ENCODE peak calls at places on chromosomes 12 and 14, in six cellular contexts. U is dorsolateral prefrontal cortex; S is breast epithelium; W is IMR-90; F is small intestine; B is effector memory CD4-positive, alpha-beta T cell. A is an unnamed sample.

GRCh38 chr14:101031721-101032120 is 128.2 kb upstream of the RTL1 start:
- DNase-seq in U (no peak), S (peak), W (no peak), F (no peak), B (no peak), A (no peak)

GRCh38 chr12:83904175-83904574 is 1008.4 kb downstream of the SLC6A15 start:
- DNase-seq in U (no peak), S (no peak), W (no peak), F (no peak), B (no peak), A (no peak)

GRCh38 chr12:111451649-111452129 is 46.0 kb downstream of the SH2B3 start:
- DNase-seq in U (no peak), S (no peak), W (peak), F (peak), B (no peak), A (no peak)

GRCh38 chr12:61023231-61023630 is 1237.0 kb upstream of the USP15 start:
- DNase-seq in U (no peak), S (no peak), W (no peak), F (no peak), B (no peak), A (no peak)

GRCh38 chr12:8887285-8887715 is 27.0 kb upstream of the PHC1 start:
- DNase-seq in U (no peak), S (no peak), W (peak), F (no peak), B (no peak), A (no peak)

GRCh38 chr12:44158746-44159145 is 322.9 kb downstream of the TMEM117 start:
- DNase-seq in U (no peak), S (no peak), W (no peak), F (no peak), B (no peak), A (no peak)

GRCh38 chr12:27686147-27686546 is 10.1 kb upstream of the REP15 start:
- DNase-seq in U (no peak), S (no peak), W (no peak), F (no peak), B (no peak), A (no peak)

GRCh38 chr12:77741974-77742517 is 88.6 kb upstream of the NAV3 start:
- DNase-seq in U (no peak), S (no peak), W (no peak), F (no peak), B (no peak), A (no peak)

GRCh38 chr12:6606331-6607131 is 648 bp downstream of the CHD4 start:
- DNase-seq in U (no peak), S (peak), W (peak), F (peak), B (peak), A (peak)

GRCh38 chr12:104630230-104630670 is 173.5 kb downstream of the CHST11 start:
- DNase-seq in U (no peak), S (no peak), W (no peak), F (no peak), B (no peak), A (no peak)

GRCh38 chr14:61139006-61139599 is 142.0 kb downstream of the TMEM30B start:
- DNase-seq in U (no peak), S (no peak), W (no peak), F (no peak), B (no peak), A (no peak)

GRCh38 chr12:96770239-96770780 is 136.7 kb upstream of the NEDD1 start:
- DNase-seq in U (no peak), S (no peak), W (no peak), F (no peak), B (no peak), A (no peak)

GRCh38 chr14:41476526-41476925 is 130.2 kb upstream of the LRFN5 start:
- DNase-seq in U (no peak), S (no peak), W (no peak), F (peak), B (no peak), A (no peak)

GRCh38 chr14:104353221-104353920 is 215.0 kb downstream of the KIF26A start:
- DNase-seq in U (peak), S (peak), W (no peak), F (no peak), B (no peak), A (no peak)

GRCh38 chr14:103894034-103894722 is 34.1 kb upstream of the TDRD9 start:
- DNase-seq in U (no peak), S (no peak), W (no peak), F (peak), B (no peak), A (peak)

GRCh38 chr12:1479645-1480044 is 114.7 kb downstream of the FBXL14 start:
- DNase-seq in U (no peak), S (no peak), W (no peak), F (no peak), B (no peak), A (no peak)

GRCh38 chr14:101457177-101457935 is 103.9 kb upstream of the DIO3 start:
- DNase-seq in U (no peak), S (no peak), W (no peak), F (no peak), B (no peak), A (no peak)

GRCh38 chr12:128820723-128821432 is 2.9 kb downstream of the SLC15A4 start:
- DNase-seq in U (no peak), S (no peak), W (no peak), F (no peak), B (no peak), A (peak)

GRCh38 chr14:89507521-89507920 is 90.5 kb upstream of the FOXN3 start:
- DNase-seq in U (no peak), S (no peak), W (peak), F (peak), B (no peak), A (no peak)

GRCh38 chr14:53542692-53543091 is 389.6 kb upstream of the DDHD1 start:
- DNase-seq in U (no peak), S (no peak), W (peak), F (no peak), B (no peak), A (peak)

GRCh38 chr12:52884526-52885293 is 20.2 kb downstream of the KRT8 start:
- DNase-seq in U (peak), S (peak), W (peak), F (peak), B (peak), A (peak)

GRCh38 chr14:105369653-105370040 is 28.7 kb upstream of the TEX22 start:
- DNase-seq in U (no peak), S (no peak), W (no peak), F (no peak), B (no peak), A (no peak)

GRCh38 chr12:57531836-57532235 is 9.2 kb downstream of the MBD6 start:
- DNase-seq in U (no peak), S (no peak), W (no peak), F (no peak), B (no peak), A (no peak)

GRCh38 chr12:68290126-68290525 is 36.7 kb upstream of the IL22 start:
- DNase-seq in U (no peak), S (no peak), W (no peak), F (peak), B (peak), A (no peak)

GRCh38 chr14:65318636-65319506 is 93.7 kb upstream of the FUT8 start:
- DNase-seq in U (no peak), S (no peak), W (no peak), F (no peak), B (no peak), A (no peak)

GRCh38 chr12:89686311-89686710 is 22.3 kb downstream of the ATP2B1 start:
- DNase-seq in U (no peak), S (no peak), W (no peak), F (peak), B (no peak), A (no peak)

GRCh38 chr12:120369476-120370342 is 745 bp upstream of the MSI1 start:
- DNase-seq in U (no peak), S (no peak), W (no peak), F (no peak), B (no peak), A (no peak)

GRCh38 chr12:57461904-57462306 is 2.3 kb downstream of the GLI1 start:
- DNase-seq in U (no peak), S (no peak), W (peak), F (no peak), B (no peak), A (no peak)

GRCh38 chr12:62701492-62701891 is 233.5 kb downstream of the PPM1H start:
- DNase-seq in U (no peak), S (no peak), W (no peak), F (no peak), B (no peak), A (no peak)

GRCh38 chr12:33763331-33763730 is 259.0 kb upstream of the ALG10 start:
- DNase-seq in U (no peak), S (no peak), W (no peak), F (no peak), B (no peak), A (no peak)

GRCh38 chr14:94483071-94483451 is 7.1 kb upstream of the SERPINA9 start:
- DNase-seq in U (no peak), S (no peak), W (no peak), F (no peak), B (no peak), A (no peak)

GRCh38 chr14:94486883-94487282 is 10.9 kb upstream of the SERPINA9 start:
- DNase-seq in U (no peak), S (no peak), W (no peak), F (no peak), B (no peak), A (no peak)

GRCh38 chr14:94483729-94484275 is 7.8 kb upstream of the SERPINA9 start:
- DNase-seq in U (no peak), S (no peak), W (peak), F (no peak), B (no peak), A (no peak)

GRCh38 chr14:94484476-94484875 is 8.5 kb upstream of the SERPINA9 start:
- DNase-seq in U (no peak), S (no peak), W (no peak), F (no peak), B (no peak), A (no peak)

GRCh38 chr14:94485944-94486841 is 10.2 kb upstream of the SERPINA9 start:
- DNase-seq in U (peak), S (no peak), W (peak), F (peak), B (peak), A (peak)
- H3K4me3 ChIP-seq in U (peak), S (peak), W (no peak), F (no peak), B (no peak), A (no peak)

GRCh38 chr12:116929885-116930284 is 19.1 kb downstream of the FBXW8 start:
- DNase-seq in U (no peak), S (no peak), W (no peak), F (no peak), B (no peak), A (no peak)

GRCh38 chr12:116924558-116925453 is 14.1 kb downstream of the FBXW8 start:
- DNase-seq in U (no peak), S (no peak), W (peak), F (peak), B (peak), A (no peak)

GRCh38 chr12:116928504-116928903 is 17.8 kb downstream of the FBXW8 start:
- DNase-seq in U (no peak), S (no peak), W (no peak), F (no peak), B (no peak), A (no peak)

GRCh38 chr12:116926283-116927243 is 15.8 kb downstream of the FBXW8 start:
- DNase-seq in U (no peak), S (no peak), W (no peak), F (no peak), B (no peak), A (no peak)

DNA sequence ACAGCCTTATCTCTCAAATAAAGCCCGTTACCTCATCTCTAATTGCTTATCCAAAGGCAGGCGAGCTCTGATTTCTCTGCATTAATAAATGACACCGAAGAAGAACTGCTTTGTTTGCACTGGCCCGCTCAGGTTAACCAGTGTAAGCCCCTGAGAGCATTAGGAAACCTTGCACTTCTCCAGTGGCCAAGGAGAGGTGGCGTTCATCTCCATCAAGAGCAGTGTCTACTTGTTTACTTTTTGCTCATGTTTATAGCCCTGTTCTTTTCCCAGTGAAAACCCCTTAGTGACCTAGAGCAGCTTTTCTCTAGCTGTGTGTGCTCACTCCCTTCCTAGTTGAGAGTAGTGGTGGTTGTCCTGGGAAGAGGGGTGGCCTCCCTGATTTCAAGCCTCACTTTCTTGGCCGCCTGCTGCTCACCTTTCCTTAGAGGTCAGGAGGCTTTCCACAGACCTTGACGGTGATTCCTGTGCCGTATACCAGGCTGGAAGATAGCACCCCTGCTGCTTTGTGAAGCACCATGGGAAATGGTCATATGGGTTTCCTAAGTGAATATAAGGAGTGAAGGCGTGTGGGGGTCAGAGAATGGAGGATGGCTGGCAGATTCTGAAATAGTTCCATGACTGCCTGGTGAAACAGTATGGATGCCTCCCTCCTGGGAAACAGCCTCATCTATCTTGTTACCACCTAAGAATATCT is 16.6 kb downstream of the FBXW8 start:
- DNase-seq in U (no peak), S (no peak), W (no peak), F (no peak), B (no peak), A (no peak)
- H3K4me3 ChIP-seq in U (no peak), S (no peak), W (no peak), F (no peak), B (no peak), A (no peak)

GRCh38 chr14:72173038-72173720 is 240.9 kb downstream of the RGS6 start:
- DNase-seq in U (no peak), S (no peak), W (no peak), F (no peak), B (no peak), A (no peak)

GRCh38 chr14:72165151-72165715 is 233.0 kb downstream of the RGS6 start:
- DNase-seq in U (no peak), S (no peak), W (no peak), F (no peak), B (no peak), A (no peak)

GRCh38 chr14:72172597-72172996 is 240.4 kb downstream of the RGS6 start:
- DNase-seq in U (no peak), S (no peak), W (no peak), F (no peak), B (no peak), A (no peak)

GRCh38 chr14:72172075-72172474 is 239.8 kb downstream of the RGS6 start:
- DNase-seq in U (no peak), S (no peak), W (no peak), F (no peak), B (no peak), A (no peak)

GRCh38 chr14:72169521-72169920 is 237.3 kb downstream of the RGS6 start:
- DNase-seq in U (no peak), S (no peak), W (no peak), F (no peak), B (no peak), A (no peak)
- H3K4me3 ChIP-seq in U (no peak), S (no peak), W (no peak), F (no peak), B (no peak), A (no peak)

DNA sequence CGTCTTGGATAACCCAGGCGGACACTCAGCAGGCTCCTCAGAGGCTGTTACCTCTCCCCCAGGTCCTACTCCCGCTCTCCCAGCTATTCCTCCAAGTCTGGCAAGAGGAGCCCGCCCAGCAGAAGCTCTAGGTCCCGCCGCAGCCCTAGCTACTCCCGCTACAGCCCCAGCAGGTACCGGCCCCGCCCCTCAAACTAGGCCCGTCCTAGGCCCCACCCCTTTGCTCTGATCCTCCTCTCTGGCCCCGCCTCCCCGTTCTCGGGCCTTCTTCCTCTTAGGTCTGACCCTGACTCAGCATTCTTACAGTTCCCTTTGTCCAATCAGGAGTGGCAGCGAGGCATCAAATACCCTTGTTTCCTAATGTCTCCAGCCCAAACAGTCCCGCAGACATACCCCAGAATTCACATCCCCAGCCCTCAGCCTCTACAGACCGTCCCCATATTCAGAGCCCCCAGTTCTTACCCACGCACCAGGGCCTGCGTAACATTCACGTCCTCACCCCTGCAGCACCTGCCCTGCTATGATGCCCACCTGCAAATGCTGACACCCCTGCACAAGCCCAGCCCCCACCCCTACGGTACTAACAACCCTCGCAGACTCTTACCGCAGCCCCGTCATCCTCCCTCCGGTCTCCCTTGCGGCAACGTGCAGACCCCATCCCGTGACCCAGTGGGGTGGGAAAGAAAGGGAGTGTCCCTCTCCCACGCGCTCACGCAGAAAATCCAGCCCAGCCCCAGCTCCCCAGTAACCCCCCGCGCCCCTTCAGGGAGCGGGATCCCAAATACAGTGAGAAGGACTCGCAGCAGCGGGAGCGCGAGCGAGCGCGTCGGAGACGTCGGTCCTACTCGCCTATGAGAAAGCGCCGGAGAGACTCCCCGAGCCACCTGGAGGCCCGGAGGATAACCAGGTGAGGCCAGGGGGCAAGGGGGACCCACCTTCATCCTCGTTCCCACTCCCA is 25.0 kb upstream of the HSPB8 start:
- DNase-seq in U (no peak), S (no peak), W (peak), F (peak), B (no peak), A (peak)
- H3K4me3 ChIP-seq in U (no peak), S (peak), W (no peak), F (no peak), B (no peak), A (no peak)

GRCh38 chr12:3199551-3200031 is 122.4 kb downstream of the TSPAN9 start:
- DNase-seq in U (no peak), S (no peak), W (peak), F (peak), B (no peak), A (no peak)

GRCh38 chr12:3202734-3203446 is 125.7 kb downstream of the TSPAN9 start:
- DNase-seq in U (peak), S (peak), W (peak), F (peak), B (peak), A (peak)

GRCh38 chr12:3201741-3202500 is 124.7 kb downstream of the TSPAN9 start:
- DNase-seq in U (no peak), S (no peak), W (no peak), F (no peak), B (no peak), A (no peak)

GRCh38 chr12:3200779-3201738 is 123.9 kb downstream of the TSPAN9 start:
- DNase-seq in U (no peak), S (no peak), W (no peak), F (no peak), B (no peak), A (no peak)

DNA sequence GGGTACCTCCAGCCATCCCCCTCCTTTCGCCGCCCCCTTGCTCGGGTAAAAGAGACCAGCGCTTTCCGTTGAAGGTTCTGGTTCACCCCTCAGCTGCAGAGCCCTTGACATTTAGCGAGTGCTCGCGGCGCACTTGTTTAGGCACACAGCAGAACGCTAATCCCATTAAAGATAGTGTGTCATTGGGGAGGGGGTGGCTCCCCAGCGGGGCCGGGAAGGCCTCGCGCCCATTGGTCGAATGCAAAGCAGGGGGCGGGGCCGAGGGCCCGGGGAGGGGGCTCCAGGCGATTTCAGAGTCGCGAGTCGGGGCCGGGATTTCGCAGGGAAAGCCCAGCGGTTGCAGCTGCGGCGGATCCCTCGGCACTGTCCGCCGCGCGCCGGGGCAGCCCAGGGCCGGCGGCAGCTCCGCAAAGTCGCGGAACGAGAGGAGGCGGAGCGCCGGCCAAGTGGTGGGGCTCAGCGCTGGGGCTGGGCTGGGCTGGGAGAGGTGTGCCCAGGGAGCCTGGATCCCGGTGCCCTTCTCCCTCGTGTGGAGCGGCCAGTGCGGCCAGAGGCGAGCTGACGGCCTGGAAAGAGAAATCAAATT is 122.9 kb downstream of the TSPAN9 start:
- DNase-seq in U (no peak), S (no peak), W (peak), F (peak), B (no peak), A (peak)
- H3K4me3 ChIP-seq in U (peak), S (peak), W (peak), F (no peak), B (no peak), A (peak)

DNA sequence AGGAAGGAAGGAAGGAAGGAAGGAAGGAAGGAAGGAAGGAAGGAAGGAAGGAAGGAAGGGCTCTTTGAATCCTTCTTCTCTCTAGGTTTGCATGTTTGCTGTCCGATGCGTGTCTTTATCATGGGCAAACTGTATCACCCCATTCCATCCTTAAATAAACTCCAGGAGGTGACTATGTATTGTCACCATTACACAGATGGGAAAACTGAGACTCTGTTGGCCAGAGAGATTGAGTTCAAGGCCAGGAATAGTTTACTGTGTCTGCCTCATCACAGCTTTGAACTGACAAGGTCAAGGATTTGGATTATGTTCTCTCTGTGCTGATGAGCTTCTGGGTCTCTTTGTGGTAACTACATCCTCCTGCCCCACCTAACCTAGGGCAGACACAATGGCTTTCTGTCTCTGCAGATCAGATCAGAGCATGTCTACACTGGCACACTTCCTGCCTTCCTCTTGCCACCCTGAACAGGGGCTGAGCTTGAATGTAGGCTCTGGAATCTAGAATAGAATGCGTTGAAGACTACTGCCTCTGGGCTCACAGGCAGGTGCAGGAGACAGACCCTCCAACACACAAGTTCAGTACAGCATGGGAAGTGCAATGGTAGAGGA is 78.9 kb upstream of the MAP1LC3B2 start:
- DNase-seq in U (no peak), S (no peak), W (no peak), F (no peak), B (no peak), A (no peak)
- H3K4me3 ChIP-seq in U (no peak), S (no peak), W (no peak), F (no peak), B (no peak), A (no peak)

GRCh38 chr14:99737451-99737951 is 53.4 kb downstream of the CYP46A1 start:
- DNase-seq in U (no peak), S (no peak), W (no peak), F (peak), B (no peak), A (peak)
- H3K4me3 ChIP-seq in U (peak), S (peak), W (peak), F (no peak), B (no peak), A (peak)

A was measured in colonic mucosa.